ENCODE peak calls at places on chromosomes 6 and 20, in ten cellular contexts. U is prostate gland; Z is lung; O is left ventricle myocardium inferior; N is aorta; W is HCT116; R is tibial artery; F is lower lobe of right lung; P is effector memory CD4-positive, alpha-beta T cell; Y is fibroblast of lung. A is an unnamed sample.
A peak's percentile ranks its signal among the peaks of the same experiment; 100 is the strongest.

GRCh38 chr20:48843125-48843806 is 15.5 kb upstream of the PREX1 start:
- DNase-seq in O (no peak), Y (no peak), R (no peak), N (no peak), F (no peak), Z (no peak), P (no peak), W (no peak), U (no peak), A (no peak)

GRCh38 chr6:4350571-4351505 is 215.5 kb upstream of the ECI2 start:
- DNase-seq in W (no peak), P (no peak), U (no peak), R (no peak), O (peak; percentile 44), Y (peak; percentile 67), N (no peak), F (no peak), Z (no peak), A (no peak)

GRCh38 chr6:159056432-159056831 is 11.6 kb upstream of the TAGAP start:
- DNase-seq in R (no peak), Y (no peak), N (no peak), Z (no peak), P (no peak), F (no peak), W (no peak), U (no peak), O (no peak), A (no peak)

GRCh38 chr6:11094411-11094851 is 797 bp downstream of the SMIM13 start:
- DNase-seq in P (peak; percentile 19), F (peak; percentile 58), W (no peak), Z (peak; percentile 54), O (peak; percentile 41), R (peak; percentile 39), U (peak; percentile 33), Y (peak; percentile 38), N (peak; percentile 58), A (peak; percentile 56)

GRCh38 chr20:51607170-51607569 is 64.7 kb upstream of the NFATC2 start:
- DNase-seq in O (no peak), F (no peak), N (no peak), W (no peak), P (no peak), U (no peak), R (no peak), Y (no peak), Z (no peak), A (no peak)

GRCh38 chr6:30149234-30149633 is 11.8 kb downstream of the TRIM10 start:
- DNase-seq in O (no peak), U (no peak), Y (no peak), Z (no peak), R (no peak), W (no peak), P (no peak), N (no peak), F (no peak), A (no peak)

GRCh38 chr20:63952769-63953168 is 3.4 kb downstream of the UCKL1 start:
- DNase-seq in N (no peak), W (no peak), F (no peak), O (no peak), R (no peak), P (no peak), Z (no peak), Y (no peak), U (no peak), A (no peak)

GRCh38 chr20:57350086-57350710 is 857 bp upstream of the RAE1 start:
- DNase-seq in F (no peak), O (no peak), N (no peak), Z (no peak), Y (no peak), W (no peak), U (no peak), R (no peak), P (no peak), A (no peak)

DNA sequence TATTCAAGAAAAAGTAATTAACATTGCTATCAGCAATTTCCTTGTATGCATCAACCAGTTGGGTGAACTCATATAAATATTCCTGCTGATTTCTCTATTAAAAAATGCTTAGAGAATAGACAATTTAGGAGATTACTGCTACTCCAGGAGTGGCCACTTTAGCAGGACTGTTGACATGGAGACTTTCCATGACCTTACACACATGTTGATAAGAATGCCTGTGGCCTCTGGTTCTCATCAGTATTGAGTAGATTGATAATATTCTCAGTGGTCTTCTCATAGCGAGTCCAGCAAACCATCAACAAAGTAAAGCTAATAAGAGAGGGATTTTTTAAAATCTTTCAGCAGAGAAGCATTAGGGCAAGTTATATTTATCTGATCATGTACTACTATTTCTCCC is 208.4 kb upstream of the MARCKS start:
- DNase-seq in N (no peak), O (no peak), Z (no peak), F (no peak), P (no peak), Y (no peak), R (no peak), W (no peak), U (no peak), A (no peak)
- H3K4me1 ChIP-seq in N (no peaks in the 10 kb centered on the region), O (no peaks in the 10 kb centered on the region), Z (no peaks in the 10 kb centered on the region), F (no peaks in the 10 kb centered on the region), P (no peaks in the 10 kb centered on the region), Y (no peaks in the 10 kb centered on the region), R (peaks cover 3% of the 10 kb centered on the region), W (peaks cover 18% of the 10 kb centered on the region), U (peaks cover 3% of the 10 kb centered on the region), A (no peaks in the 10 kb centered on the region)

GRCh38 chr20:53581444-53582311 is 12.0 kb downstream of the ZNF217 start:
- DNase-seq in O (no peak), N (peak; percentile 57), U (no peak), R (peak; percentile 19), P (no peak), Z (peak; percentile 15), Y (no peak), F (peak; percentile 39), W (no peak), A (peak; percentile 59)

GRCh38 chr20:53580376-53581111 is 13.1 kb downstream of the ZNF217 start:
- DNase-seq in Y (no peak), Z (peak; percentile 27), P (no peak), F (no peak), R (peak; percentile 12), N (no peak), O (no peak), U (no peak), W (no peak), A (no peak)

GRCh38 chr20:53579266-53579580 is 14.4 kb downstream of the ZNF217 start:
- DNase-seq in N (no peak), Y (no peak), P (no peak), U (no peak), R (no peak), Z (no peak), F (no peak), O (no peak), W (no peak), A (no peak)

GRCh38 chr20:53578492-53579222 is 15.0 kb downstream of the ZNF217 start:
- DNase-seq in U (peak; percentile 86), O (no peak), W (peak; percentile 82), Z (peak; percentile 63), F (no peak), P (peak; percentile 65), Y (peak; percentile 95), N (no peak), R (peak; percentile 41), A (peak; percentile 89)

GRCh38 chr20:53579581-53580375 is 13.9 kb downstream of the ZNF217 start:
- DNase-seq in P (no peak), W (no peak), F (peak; percentile 42), U (peak; percentile 46), Y (peak; percentile 90), Z (no peak), R (no peak), O (no peak), N (no peak), A (no peak)
- H3K4me1 ChIP-seq in P (peaks cover 30% of the 10 kb centered on the region), W (peaks cover 25% of the 10 kb centered on the region), F (peaks cover 66% of the 10 kb centered on the region), U (peaks cover 9% of the 10 kb centered on the region), Y (peaks cover 26% of the 10 kb centered on the region), Z (peaks cover 11% of the 10 kb centered on the region), R (peaks cover 37% of the 10 kb centered on the region), O (peaks cover 71% of the 10 kb centered on the region), N (no peaks in the 10 kb centered on the region), A (peaks cover 73% of the 10 kb centered on the region)

GRCh38 chr6:35677456-35677855 is 11.3 kb downstream of the FKBP5 start:
- DNase-seq in N (no peak), U (no peak), Z (no peak), W (no peak), O (no peak), F (no peak), R (no peak), Y (no peak), P (no peak), A (no peak)

GRCh38 chr6:35675871-35676459 is 12.8 kb downstream of the FKBP5 start:
- DNase-seq in P (no peak), F (no peak), Z (no peak), Y (no peak), N (no peak), R (no peak), U (no peak), O (no peak), W (no peak), A (no peak)

GRCh38 chr6:35679399-35679798 is 9.3 kb downstream of the FKBP5 start:
- DNase-seq in R (no peak), U (no peak), F (no peak), Y (no peak), Z (no peak), P (no peak), N (no peak), O (no peak), W (no peak), A (no peak)

GRCh38 chr6:35678814-35679213 is 9.9 kb downstream of the FKBP5 start:
- DNase-seq in U (no peak), N (no peak), R (no peak), Y (no peak), F (no peak), P (no peak), Z (no peak), W (no peak), O (no peak), A (no peak)

DNA sequence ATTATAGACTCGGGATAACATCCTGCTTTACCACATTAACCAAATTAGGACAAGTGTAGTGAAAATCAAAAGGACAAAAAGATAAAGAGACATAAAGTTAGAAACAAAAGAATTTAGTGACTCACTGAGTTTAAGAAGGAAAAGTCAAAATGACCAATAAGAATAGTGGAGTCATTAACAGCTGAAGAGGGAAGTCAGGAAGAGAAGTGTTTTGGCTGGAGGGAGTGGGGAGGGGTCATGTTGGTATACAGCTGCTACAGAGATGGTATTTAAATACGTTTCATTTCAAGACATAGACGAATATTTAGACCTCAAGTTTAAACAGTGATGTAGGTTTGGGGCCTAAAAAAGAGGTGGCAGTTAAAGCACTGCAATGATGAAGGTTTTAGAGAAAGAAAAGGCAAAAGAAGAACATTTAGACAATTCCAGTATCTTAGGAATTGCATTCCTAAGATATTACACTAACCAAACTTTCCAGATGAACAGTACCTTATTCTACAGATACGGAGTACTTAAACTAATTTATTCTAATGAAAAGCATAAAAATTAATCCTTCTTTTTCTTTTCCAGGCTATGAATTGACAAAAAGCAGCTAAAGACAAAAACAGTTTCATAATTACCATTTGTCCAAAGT is 10.6 kb downstream of the FKBP5 start:
- DNase-seq in Y (no peak), R (no peak), O (no peak), U (no peak), F (no peak), W (no peak), Z (no peak), N (no peak), P (no peak), A (no peak)
- H3K4me1 ChIP-seq in Y (peaks cover 2% of the 10 kb centered on the region), R (peaks cover 99% of the 10 kb centered on the region), O (peaks cover 78% of the 10 kb centered on the region), U (peaks cover 12% of the 10 kb centered on the region), F (peaks cover 86% of the 10 kb centered on the region), W (peaks cover 9% of the 10 kb centered on the region), Z (peaks cover 10% of the 10 kb centered on the region), N (peaks cover 2% of the 10 kb centered on the region), P (peaks cover 31% of the 10 kb centered on the region), A (peaks cover 13% of the 10 kb centered on the region)

GRCh38 chr20:46709459-46710148 is at the start of gene SLC2A10:
- DNase-seq in P (no peak), Y (peak; percentile 58), Z (peak; percentile 46), W (no peak), N (peak; percentile 82), F (peak; percentile 66), U (peak; percentile 55), O (peak; percentile 66), R (peak; percentile 49), A (no peak)
- H3K4me1 ChIP-seq in P (peaks cover 6% of the 10 kb centered on the region), Y (peaks cover 2% of the 10 kb centered on the region), Z (no peaks in the 10 kb centered on the region), W (no peaks in the 10 kb centered on the region), N (no peaks in the 10 kb centered on the region), F (peaks cover 21% of the 10 kb centered on the region), U (peaks cover 12% of the 10 kb centered on the region), O (peaks cover 28% of the 10 kb centered on the region), R (peaks cover 13% of the 10 kb centered on the region), A (peaks cover 7% of the 10 kb centered on the region)